ENCODE peak calls at places on chromosomes 7 and 10, in five cellular contexts. One of them, this sample, is unnamed.

GRCh38 chr10:3516626-3517255 is 268.3 kb downstream of the KLF6 start:
- DNase-seq in OCI-LY7: no peak
- DNase-seq in GM23338: no peak
- DNase-seq in hepatocyte: no peak
- DNase-seq in neural progenitor cell: no peak
- DNase-seq in this sample: no peak

GRCh38 chr10:27626821-27627359 is 118.7 kb downstream of the MKX start:
- DNase-seq in neural progenitor cell: no peak
- DNase-seq in hepatocyte: no peak
- DNase-seq in OCI-LY7: no peak
- DNase-seq in GM23338: no peak
- DNase-seq in this sample: no peak

GRCh38 chr10:3668276-3668960 is 116.6 kb downstream of the KLF6 start:
- DNase-seq in OCI-LY7: peak
- DNase-seq in neural progenitor cell: peak
- DNase-seq in GM23338: peak
- DNase-seq in hepatocyte: peak
- DNase-seq in this sample: no peak

GRCh38 chr7:127330070-127330469 is 62.4 kb downstream of the ZNF800 start:
- DNase-seq in neural progenitor cell: no peak
- DNase-seq in GM23338: no peak
- DNase-seq in OCI-LY7: no peak
- DNase-seq in hepatocyte: no peak
- DNase-seq in this sample: no peak

GRCh38 chr7:85104432-85105205 is 82.2 kb downstream of the SEMA3D start:
- DNase-seq in OCI-LY7: no peak
- DNase-seq in hepatocyte: no peak
- DNase-seq in GM23338: no peak
- DNase-seq in neural progenitor cell: no peak
- DNase-seq in this sample: peak

GRCh38 chr10:36759111-36759805 is 366.1 kb upstream of the ANKRD30A start:
- DNase-seq in hepatocyte: no peak
- DNase-seq in GM23338: no peak
- DNase-seq in neural progenitor cell: no peak
- DNase-seq in OCI-LY7: no peak
- DNase-seq in this sample: no peak

GRCh38 chr10:124742418-124743187 is 1.6 kb downstream of the FAM53B start:
- DNase-seq in neural progenitor cell: peak
- DNase-seq in hepatocyte: peak
- DNase-seq in GM23338: peak
- DNase-seq in OCI-LY7: peak
- DNase-seq in this sample: no peak

GRCh38 chr7:129199406-129199805 is 11.0 kb downstream of the SMO start:
- DNase-seq in neural progenitor cell: no peak
- DNase-seq in OCI-LY7: no peak
- DNase-seq in hepatocyte: no peak
- DNase-seq in GM23338: no peak
- DNase-seq in this sample: no peak

GRCh38 chr10:44513592-44513991 is 128.7 kb upstream of the CXCL12 start:
- DNase-seq in OCI-LY7: no peak
- DNase-seq in neural progenitor cell: no peak
- DNase-seq in GM23338: no peak
- DNase-seq in hepatocyte: no peak
- DNase-seq in this sample: no peak

GRCh38 chr10:59880976-59881510 is 25.3 kb downstream of the CCDC6 start:
- DNase-seq in hepatocyte: no peak
- DNase-seq in neural progenitor cell: no peak
- DNase-seq in GM23338: no peak
- DNase-seq in OCI-LY7: no peak
- DNase-seq in this sample: no peak

GRCh38 chr7:31938650-31939049 is 131.6 kb downstream of the PDE1C start:
- DNase-seq in neural progenitor cell: no peak
- DNase-seq in OCI-LY7: no peak
- DNase-seq in hepatocyte: no peak
- DNase-seq in GM23338: peak
- DNase-seq in this sample: no peak

GRCh38 chr10:124447741-124448466 is 1.9 kb downstream of the NKX1-2 start:
- DNase-seq in neural progenitor cell: peak
- DNase-seq in OCI-LY7: no peak
- DNase-seq in hepatocyte: peak
- DNase-seq in GM23338: peak
- DNase-seq in this sample: no peak

GRCh38 chr10:103854687-103855423 is 521 bp downstream of the SH3PXD2A start:
- DNase-seq in GM23338: peak
- DNase-seq in neural progenitor cell: peak
- DNase-seq in OCI-LY7: no peak
- DNase-seq in hepatocyte: peak
- DNase-seq in this sample: no peak

GRCh38 chr10:31754803-31755624 is 173.6 kb downstream of the ARHGAP12 start:
- DNase-seq in GM23338: peak
- DNase-seq in OCI-LY7: no peak
- DNase-seq in hepatocyte: no peak
- DNase-seq in neural progenitor cell: peak
- DNase-seq in this sample: no peak

GRCh38 chr7:33814400-33814799 is 90.9 kb upstream of the BMPER start:
- DNase-seq in hepatocyte: no peak
- DNase-seq in OCI-LY7: no peak
- DNase-seq in GM23338: no peak
- DNase-seq in neural progenitor cell: no peak
- DNase-seq in this sample: no peak

GRCh38 chr10:71933651-71934050 is 30.5 kb upstream of the CHST3 start:
- DNase-seq in hepatocyte: no peak
- DNase-seq in neural progenitor cell: no peak
- DNase-seq in OCI-LY7: no peak
- DNase-seq in GM23338: no peak
- DNase-seq in this sample: no peak

GRCh38 chr10:79176052-79176501 is 107.3 kb downstream of the ZMIZ1 start:
- DNase-seq in GM23338: no peak
- DNase-seq in OCI-LY7: no peak
- DNase-seq in hepatocyte: no peak
- DNase-seq in neural progenitor cell: no peak
- DNase-seq in this sample: no peak

GRCh38 chr10:119541459-119542356 is 811 bp downstream of the RGS10 start:
- DNase-seq in neural progenitor cell: no peak
- DNase-seq in OCI-LY7: peak
- DNase-seq in GM23338: peak
- DNase-seq in hepatocyte: no peak
- DNase-seq in this sample: no peak

GRCh38 chr7:17301491-17302101 is 3.1 kb downstream of the AHR start:
- DNase-seq in OCI-LY7: peak
- DNase-seq in hepatocyte: peak
- DNase-seq in GM23338: peak
- DNase-seq in neural progenitor cell: peak
- DNase-seq in this sample: no peak

GRCh38 chr10:97186911-97187310 is 1.2 kb upstream of the SLIT1 start:
- DNase-seq in neural progenitor cell: no peak
- DNase-seq in OCI-LY7: no peak
- DNase-seq in hepatocyte: no peak
- DNase-seq in GM23338: no peak
- DNase-seq in this sample: no peak

GRCh38 chr7:67803789-67804188 is 807.2 kb downstream of the TYW1 start:
- DNase-seq in OCI-LY7: no peak
- DNase-seq in neural progenitor cell: no peak
- DNase-seq in hepatocyte: no peak
- DNase-seq in GM23338: no peak
- DNase-seq in this sample: no peak

GRCh38 chr10:63241898-63242297 is 108.8 kb downstream of the NRBF2 start:
- DNase-seq in neural progenitor cell: no peak
- DNase-seq in GM23338: no peak
- DNase-seq in OCI-LY7: no peak
- DNase-seq in hepatocyte: no peak
- DNase-seq in this sample: no peak

GRCh38 chr10:86918022-86918471 is 39.4 kb downstream of the MMRN2 start:
- DNase-seq in hepatocyte: no peak
- DNase-seq in GM23338: no peak
- DNase-seq in neural progenitor cell: no peak
- DNase-seq in OCI-LY7: no peak
- DNase-seq in this sample: no peak

GRCh38 chr10:128599030-128599429 is 472.8 kb upstream of the MKI67 start:
- DNase-seq in neural progenitor cell: no peak
- DNase-seq in GM23338: no peak
- DNase-seq in OCI-LY7: no peak
- DNase-seq in hepatocyte: no peak
- DNase-seq in this sample: no peak

GRCh38 chr10:3735175-3735574 is 49.8 kb downstream of the KLF6 start:
- DNase-seq in hepatocyte: no peak
- DNase-seq in GM23338: peak
- DNase-seq in neural progenitor cell: peak
- DNase-seq in OCI-LY7: peak
- DNase-seq in this sample: no peak

GRCh38 chr7:28956608-28957063 is 1.5 kb downstream of the TRIL start:
- DNase-seq in OCI-LY7: no peak
- DNase-seq in hepatocyte: peak
- DNase-seq in neural progenitor cell: peak
- DNase-seq in GM23338: peak
- DNase-seq in this sample: no peak

GRCh38 chr7:29488977-29489376 is 74.7 kb upstream of the PRR15 start:
- DNase-seq in OCI-LY7: no peak
- DNase-seq in hepatocyte: peak
- DNase-seq in neural progenitor cell: no peak
- DNase-seq in GM23338: no peak
- DNase-seq in this sample: no peak

GRCh38 chr7:369981-370621 is 80.1 kb downstream of the FOXL3 start:
- DNase-seq in OCI-LY7: no peak
- DNase-seq in neural progenitor cell: no peak
- DNase-seq in GM23338: peak
- DNase-seq in hepatocyte: peak
- DNase-seq in this sample: no peak

GRCh38 chr10:129964611-129965417 is 740 bp upstream of the EBF3 start:
- DNase-seq in GM23338: no peak
- DNase-seq in OCI-LY7: no peak
- DNase-seq in hepatocyte: no peak
- DNase-seq in neural progenitor cell: peak
- DNase-seq in this sample: no peak

GRCh38 chr7:124497209-124497608 is 268.4 kb downstream of the GPR37 start:
- DNase-seq in hepatocyte: no peak
- DNase-seq in GM23338: no peak
- DNase-seq in neural progenitor cell: no peak
- DNase-seq in OCI-LY7: no peak
- DNase-seq in this sample: no peak

GRCh38 chr7:46100521-46100920 is 179.4 kb upstream of the IGFBP3 start:
- DNase-seq in GM23338: no peak
- DNase-seq in OCI-LY7: no peak
- DNase-seq in hepatocyte: no peak
- DNase-seq in neural progenitor cell: no peak
- DNase-seq in this sample: no peak

GRCh38 chr7:139035588-139036353 is at the start of gene ZC3HAV1L:
- DNase-seq in GM23338: peak
- DNase-seq in hepatocyte: peak
- DNase-seq in OCI-LY7: no peak
- DNase-seq in neural progenitor cell: peak
- DNase-seq in this sample: peak

GRCh38 chr10:132851451-132851850 is 65.5 kb upstream of the NKX6-2 start:
- DNase-seq in hepatocyte: no peak
- DNase-seq in OCI-LY7: no peak
- DNase-seq in GM23338: no peak
- DNase-seq in neural progenitor cell: no peak
- DNase-seq in this sample: no peak

GRCh38 chr7:95922191-95922590 is 149.8 kb downstream of the DYNC1I1 start:
- DNase-seq in neural progenitor cell: no peak
- DNase-seq in hepatocyte: no peak
- DNase-seq in OCI-LY7: no peak
- DNase-seq in GM23338: no peak
- DNase-seq in this sample: no peak

GRCh38 chr7:95916573-95917371 is 144.4 kb downstream of the DYNC1I1 start:
- DNase-seq in neural progenitor cell: peak
- DNase-seq in GM23338: peak
- DNase-seq in OCI-LY7: peak
- DNase-seq in hepatocyte: peak
- DNase-seq in this sample: peak

GRCh38 chr7:95921543-95921942 is 149.2 kb downstream of the DYNC1I1 start:
- DNase-seq in GM23338: no peak
- DNase-seq in hepatocyte: no peak
- DNase-seq in neural progenitor cell: no peak
- DNase-seq in OCI-LY7: no peak
- DNase-seq in this sample: no peak

GRCh38 chr7:95917622-95918021 is 145.3 kb downstream of the DYNC1I1 start:
- DNase-seq in GM23338: no peak
- DNase-seq in neural progenitor cell: no peak
- DNase-seq in hepatocyte: no peak
- DNase-seq in OCI-LY7: no peak
- DNase-seq in this sample: no peak

GRCh38 chr7:95919574-95919973 is 147.2 kb downstream of the DYNC1I1 start:
- DNase-seq in GM23338: no peak
- DNase-seq in OCI-LY7: no peak
- DNase-seq in neural progenitor cell: no peak
- DNase-seq in hepatocyte: no peak
- DNase-seq in this sample: no peak
- TF ChIP-seq CTCF in GM23338: peak
- TF ChIP-seq CTCF in OCI-LY7: peak
- TF ChIP-seq CTCF in neural progenitor cell: peak
- TF ChIP-seq CTCF in hepatocyte: no peak
- TF ChIP-seq CTCF in this sample: peak

DNA sequence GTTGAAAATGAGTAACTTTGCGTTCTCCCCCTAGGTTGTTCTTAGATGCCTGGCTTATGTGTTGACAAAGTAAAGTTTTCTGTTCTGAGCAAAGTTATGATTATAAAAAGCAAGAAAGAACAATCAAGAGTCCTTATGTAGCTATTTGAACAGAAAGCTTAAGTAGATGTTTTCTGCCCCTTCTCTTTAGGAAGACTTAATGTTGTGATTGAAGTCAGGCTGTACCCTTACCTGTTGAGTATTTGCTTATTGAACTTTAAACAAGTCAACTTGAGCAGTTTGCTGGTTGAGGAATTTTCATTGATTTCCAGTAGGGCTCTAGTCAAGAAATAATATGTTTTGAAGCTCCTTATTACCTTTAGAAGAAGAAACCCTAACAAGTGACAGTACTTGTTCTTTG is 33.9 kb upstream of the VDAC2 start:
- DNase-seq in neural progenitor cell: no peak
- DNase-seq in GM23338: no peak
- DNase-seq in hepatocyte: no peak
- DNase-seq in OCI-LY7: no peak
- DNase-seq in this sample: no peak
- TF ChIP-seq EZH2phosphoT487 in neural progenitor cell: no peak
- TF ChIP-seq EZH2phosphoT487 in GM23338: no peak
- TF ChIP-seq EZH2phosphoT487 in hepatocyte: no peak
- TF ChIP-seq EZH2phosphoT487 in OCI-LY7: no peak
- TF ChIP-seq EZH2phosphoT487 in this sample: no peak

GRCh38 chr7:49102413-49102812 is 178.1 kb downstream of the CDC14C start:
- DNase-seq in OCI-LY7: no peak
- DNase-seq in neural progenitor cell: no peak
- DNase-seq in hepatocyte: no peak
- DNase-seq in GM23338: peak
- DNase-seq in this sample: no peak

GRCh38 chr7:49094866-49095265 is 170.5 kb downstream of the CDC14C start:
- DNase-seq in hepatocyte: no peak
- DNase-seq in GM23338: no peak
- DNase-seq in OCI-LY7: no peak
- DNase-seq in neural progenitor cell: no peak
- DNase-seq in this sample: no peak

GRCh38 chr7:49099587-49100326 is 175.4 kb downstream of the CDC14C start:
- DNase-seq in neural progenitor cell: no peak
- DNase-seq in hepatocyte: peak
- DNase-seq in GM23338: peak
- DNase-seq in OCI-LY7: peak
- DNase-seq in this sample: no peak
- TF ChIP-seq CTCF in neural progenitor cell: peak
- TF ChIP-seq CTCF in hepatocyte: peak
- TF ChIP-seq CTCF in GM23338: peak
- TF ChIP-seq CTCF in OCI-LY7: peak
- TF ChIP-seq CTCF in this sample: no peak

GRCh38 chr10:6350609-6351008 is 147.9 kb downstream of the PFKFB3 start:
- DNase-seq in hepatocyte: no peak
- DNase-seq in GM23338: no peak
- DNase-seq in OCI-LY7: peak
- DNase-seq in neural progenitor cell: no peak
- DNase-seq in this sample: no peak
- TF ChIP-seq EZH2phosphoT487 in hepatocyte: no peak
- TF ChIP-seq EZH2phosphoT487 in GM23338: no peak
- TF ChIP-seq EZH2phosphoT487 in OCI-LY7: no peak
- TF ChIP-seq EZH2phosphoT487 in neural progenitor cell: no peak
- TF ChIP-seq EZH2phosphoT487 in this sample: no peak

This sample was measured in HCT116.